ENCODE peak calls at places on chromosomes 3 and 15, in five cellular contexts. One of them, this sample, is unnamed.

GRCh38 chr3:115099115-115099884 is 47.8 kb downstream of the ZBTB20 start:
- DNase-seq in sigmoid colon: no peak
- DNase-seq in colonic mucosa: no peak
- DNase-seq in dorsolateral prefrontal cortex: no peak
- DNase-seq in CD8-positive, alpha-beta memory T cell: no peak
- DNase-seq in this sample: no peak

GRCh38 chr15:29266052-29266572 is 3.5 kb downstream of the NSMCE3 start:
- DNase-seq in dorsolateral prefrontal cortex: no peak
- DNase-seq in sigmoid colon: no peak
- DNase-seq in CD8-positive, alpha-beta memory T cell: no peak
- DNase-seq in colonic mucosa: no peak
- DNase-seq in this sample: no peak

GRCh38 chr15:79402136-79402535 is 30.0 kb upstream of the MINAR1 start:
- DNase-seq in sigmoid colon: no peak
- DNase-seq in dorsolateral prefrontal cortex: no peak
- DNase-seq in colonic mucosa: no peak
- DNase-seq in CD8-positive, alpha-beta memory T cell: no peak
- DNase-seq in this sample: no peak

GRCh38 chr3:136817448-136817847 is 1.5 kb upstream of the SLC35G2 start:
- DNase-seq in colonic mucosa: no peak
- DNase-seq in CD8-positive, alpha-beta memory T cell: no peak
- DNase-seq in dorsolateral prefrontal cortex: no peak
- DNase-seq in sigmoid colon: no peak
- DNase-seq in this sample: no peak

GRCh38 chr15:33735637-33736247 is 232.6 kb upstream of the CHRM5 start:
- DNase-seq in sigmoid colon: no peak
- DNase-seq in CD8-positive, alpha-beta memory T cell: no peak
- DNase-seq in colonic mucosa: no peak
- DNase-seq in dorsolateral prefrontal cortex: no peak
- DNase-seq in this sample: no peak

GRCh38 chr3:144521131-144521530 is 549.5 kb downstream of the DIPK2A start:
- DNase-seq in CD8-positive, alpha-beta memory T cell: no peak
- DNase-seq in dorsolateral prefrontal cortex: no peak
- DNase-seq in sigmoid colon: no peak
- DNase-seq in colonic mucosa: no peak
- DNase-seq in this sample: no peak

GRCh38 chr3:46849686-46850467 is 13.4 kb downstream of the MYL3 start:
- DNase-seq in dorsolateral prefrontal cortex: peak; percentile 37
- DNase-seq in CD8-positive, alpha-beta memory T cell: no peak
- DNase-seq in colonic mucosa: no peak
- DNase-seq in sigmoid colon: no peak
- DNase-seq in this sample: no peak

GRCh38 chr15:40252438-40253178 is 13.7 kb downstream of the PAK6 start:
- DNase-seq in CD8-positive, alpha-beta memory T cell: no peak
- DNase-seq in dorsolateral prefrontal cortex: no peak
- DNase-seq in colonic mucosa: peak; percentile 73
- DNase-seq in sigmoid colon: no peak
- DNase-seq in this sample: peak; percentile 59

GRCh38 chr3:13077431-13078157 is 4.4 kb upstream of the IQSEC1 start:
- DNase-seq in dorsolateral prefrontal cortex: peak; percentile 84
- DNase-seq in colonic mucosa: no peak
- DNase-seq in CD8-positive, alpha-beta memory T cell: no peak
- DNase-seq in sigmoid colon: no peak
- DNase-seq in this sample: peak; percentile 88

GRCh38 chr3:184629555-184630160 is 68.1 kb downstream of the EPHB3 start:
- DNase-seq in colonic mucosa: no peak
- DNase-seq in dorsolateral prefrontal cortex: no peak
- DNase-seq in CD8-positive, alpha-beta memory T cell: no peak
- DNase-seq in sigmoid colon: no peak
- DNase-seq in this sample: peak; percentile 51

GRCh38 chr3:194871143-194871863 is 185.6 kb downstream of the FAM43A start:
- DNase-seq in CD8-positive, alpha-beta memory T cell: no peak
- DNase-seq in colonic mucosa: peak; percentile 84
- DNase-seq in dorsolateral prefrontal cortex: no peak
- DNase-seq in sigmoid colon: no peak
- DNase-seq in this sample: peak; percentile 67

GRCh38 chr3:139534992-139535879 is 4.3 kb downstream of the RBP1 start:
- DNase-seq in sigmoid colon: peak; percentile 71
- DNase-seq in CD8-positive, alpha-beta memory T cell: no peak
- DNase-seq in colonic mucosa: peak; percentile 30
- DNase-seq in dorsolateral prefrontal cortex: no peak
- DNase-seq in this sample: peak; percentile 89

GRCh38 chr15:60620707-60621106 is 141.8 kb upstream of the ICE2 start:
- DNase-seq in sigmoid colon: peak; percentile 86
- DNase-seq in colonic mucosa: no peak
- DNase-seq in CD8-positive, alpha-beta memory T cell: no peak
- DNase-seq in dorsolateral prefrontal cortex: peak; percentile 45
- DNase-seq in this sample: peak; percentile 75

GRCh38 chr3:6228958-6229683 is 631.8 kb upstream of the GRM7 start:
- DNase-seq in sigmoid colon: no peak
- DNase-seq in CD8-positive, alpha-beta memory T cell: no peak
- DNase-seq in dorsolateral prefrontal cortex: no peak
- DNase-seq in colonic mucosa: no peak
- DNase-seq in this sample: no peak

GRCh38 chr15:40746916-40747418 is 8.1 kb downstream of the RMDN3 start:
- DNase-seq in dorsolateral prefrontal cortex: no peak
- DNase-seq in sigmoid colon: no peak
- DNase-seq in colonic mucosa: no peak
- DNase-seq in CD8-positive, alpha-beta memory T cell: no peak
- DNase-seq in this sample: no peak

GRCh38 chr15:82647045-82647834 is at the start of gene CPEB1:
- DNase-seq in dorsolateral prefrontal cortex: peak; percentile 84
- DNase-seq in CD8-positive, alpha-beta memory T cell: peak; percentile 55
- DNase-seq in sigmoid colon: peak; percentile 88
- DNase-seq in colonic mucosa: peak; percentile 34
- DNase-seq in this sample: peak; percentile 87

GRCh38 chr3:110815008-110815583 is 256.5 kb upstream of the NECTIN3 start:
- DNase-seq in CD8-positive, alpha-beta memory T cell: no peak
- DNase-seq in dorsolateral prefrontal cortex: no peak
- DNase-seq in sigmoid colon: no peak
- DNase-seq in colonic mucosa: no peak
- DNase-seq in this sample: no peak

GRCh38 chr15:65804252-65804931 is 12.3 kb upstream of the DENND4A start:
- DNase-seq in CD8-positive, alpha-beta memory T cell: no peak
- DNase-seq in sigmoid colon: no peak
- DNase-seq in colonic mucosa: no peak
- DNase-seq in dorsolateral prefrontal cortex: no peak
- DNase-seq in this sample: no peak

GRCh38 chr3:165192610-165193192 is 3.5 kb downstream of the SLITRK3 start:
- DNase-seq in colonic mucosa: no peak
- DNase-seq in sigmoid colon: no peak
- DNase-seq in CD8-positive, alpha-beta memory T cell: no peak
- DNase-seq in dorsolateral prefrontal cortex: no peak
- DNase-seq in this sample: no peak

GRCh38 chr3:50450135-50450911 is 53.1 kb downstream of the CACNA2D2 start:
- DNase-seq in colonic mucosa: peak; percentile 55
- DNase-seq in dorsolateral prefrontal cortex: peak; percentile 62
- DNase-seq in sigmoid colon: peak; percentile 88
- DNase-seq in CD8-positive, alpha-beta memory T cell: peak; percentile 83
- DNase-seq in this sample: peak; percentile 93

GRCh38 chr3:134029256-134029733 is 430 bp downstream of the SLCO2A1 start:
- DNase-seq in colonic mucosa: peak; percentile 17
- DNase-seq in sigmoid colon: no peak
- DNase-seq in CD8-positive, alpha-beta memory T cell: no peak
- DNase-seq in dorsolateral prefrontal cortex: no peak
- DNase-seq in this sample: no peak

GRCh38 chr3:107598926-107599754 is 76.4 kb downstream of the BBX start:
- DNase-seq in colonic mucosa: peak; percentile 68
- DNase-seq in CD8-positive, alpha-beta memory T cell: peak; percentile 51
- DNase-seq in dorsolateral prefrontal cortex: no peak
- DNase-seq in sigmoid colon: peak; percentile 70
- DNase-seq in this sample: no peak

GRCh38 chr3:195914648-195915473 is 6.5 kb upstream of the TNK2 start:
- DNase-seq in dorsolateral prefrontal cortex: peak; percentile 93
- DNase-seq in CD8-positive, alpha-beta memory T cell: peak; percentile 93
- DNase-seq in colonic mucosa: peak; percentile 94
- DNase-seq in sigmoid colon: peak; percentile 97
- DNase-seq in this sample: peak; percentile 94

GRCh38 chr15:96553931-96554330 is 223.4 kb downstream of the NR2F2 start:
- DNase-seq in sigmoid colon: no peak
- DNase-seq in colonic mucosa: no peak
- DNase-seq in dorsolateral prefrontal cortex: no peak
- DNase-seq in CD8-positive, alpha-beta memory T cell: no peak
- DNase-seq in this sample: no peak

GRCh38 chr15:64892850-64893403 is 18.8 kb upstream of the ANKDD1A start:
- DNase-seq in colonic mucosa: no peak
- DNase-seq in sigmoid colon: no peak
- DNase-seq in CD8-positive, alpha-beta memory T cell: peak; percentile 57
- DNase-seq in dorsolateral prefrontal cortex: no peak
- DNase-seq in this sample: peak; percentile 49

GRCh38 chr3:28240440-28240839 is 979 bp upstream of the CMC1 start:
- DNase-seq in dorsolateral prefrontal cortex: no peak
- DNase-seq in sigmoid colon: no peak
- DNase-seq in colonic mucosa: no peak
- DNase-seq in CD8-positive, alpha-beta memory T cell: no peak
- DNase-seq in this sample: no peak
- H3K4me3 ChIP-seq in dorsolateral prefrontal cortex: peak overlapping the region; percentile 86
- H3K4me3 ChIP-seq in sigmoid colon: no peak overlapping the region
- H3K4me3 ChIP-seq in colonic mucosa: no peak overlapping the region
- H3K4me3 ChIP-seq in CD8-positive, alpha-beta memory T cell: peak overlapping the region; percentile 78
- H3K4me3 ChIP-seq in this sample: peak overlapping the region; percentile 64

DNA sequence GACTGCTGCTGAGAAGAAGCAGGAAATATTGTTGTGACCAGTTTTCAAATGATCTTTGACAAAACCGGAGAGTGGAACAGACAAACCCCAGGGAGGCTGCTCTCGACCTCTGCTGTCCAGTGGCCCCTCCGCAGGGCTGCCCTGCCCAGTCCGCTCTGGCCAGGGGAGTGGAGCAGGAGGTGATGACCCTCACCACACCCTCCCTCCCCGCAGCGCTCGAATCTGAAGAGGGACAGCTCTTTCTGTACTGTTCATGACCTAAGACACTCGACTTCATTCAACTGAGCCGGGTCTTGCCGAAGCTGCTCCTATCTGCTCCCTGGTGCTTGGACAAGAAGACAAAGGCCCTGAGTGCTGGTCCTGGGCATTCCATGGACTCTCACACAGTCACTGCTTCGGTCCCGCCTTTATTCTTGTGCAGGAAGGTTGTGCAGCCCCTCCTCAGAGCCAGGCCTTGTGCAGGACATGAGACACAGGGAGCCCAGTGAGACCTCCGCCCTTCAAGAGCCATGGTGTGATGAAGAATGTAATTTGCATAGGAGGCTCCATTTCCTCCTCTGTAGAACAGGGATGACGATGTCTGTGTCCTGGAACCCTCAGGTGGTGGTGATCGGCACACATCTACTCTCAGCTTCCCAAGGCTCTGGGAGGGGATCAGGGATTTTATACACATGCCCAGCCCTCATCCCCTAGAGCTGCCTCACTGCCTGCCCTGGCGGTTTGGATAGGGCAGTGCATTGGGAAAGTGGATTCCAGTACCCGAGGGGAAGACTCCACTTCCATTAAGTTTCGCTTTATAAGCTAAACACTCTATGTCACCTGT is 97.1 kb upstream of the PRR20G start:
- DNase-seq in sigmoid colon: no peak
- DNase-seq in colonic mucosa: no peak
- DNase-seq in CD8-positive, alpha-beta memory T cell: no peak
- DNase-seq in dorsolateral prefrontal cortex: no peak
- DNase-seq in this sample: no peak
- H3K27me3 ChIP-seq in sigmoid colon: no peaks in the 10 kb centered on the region
- H3K27me3 ChIP-seq in colonic mucosa: no peaks in the 10 kb centered on the region
- H3K27me3 ChIP-seq in CD8-positive, alpha-beta memory T cell: no peaks in the 10 kb centered on the region
- H3K27me3 ChIP-seq in dorsolateral prefrontal cortex: no peaks in the 10 kb centered on the region
- H3K27me3 ChIP-seq in this sample: no peaks in the 10 kb centered on the region

DNA sequence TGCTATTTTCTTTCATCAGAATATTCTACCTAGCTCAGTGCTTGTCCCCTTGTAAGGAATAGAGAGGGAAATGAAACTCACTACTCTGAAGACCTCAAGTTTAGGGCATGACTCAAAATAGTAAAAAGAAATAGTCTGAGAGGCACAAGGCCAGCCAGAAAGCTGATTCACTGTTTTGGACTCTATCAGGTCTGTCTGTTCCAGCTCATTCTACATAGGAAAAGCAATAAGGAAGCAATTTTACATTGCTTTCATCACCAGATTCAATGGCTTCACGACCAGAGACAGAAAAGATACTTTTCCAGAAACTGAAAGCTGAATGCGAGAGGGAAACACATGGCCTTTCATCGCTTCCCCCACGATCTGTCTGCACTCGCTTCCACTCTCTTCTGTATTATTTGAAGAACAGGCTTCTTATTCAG is 276.0 kb downstream of the GBE1 start:
- DNase-seq in colonic mucosa: peak; percentile 25
- DNase-seq in dorsolateral prefrontal cortex: no peak
- DNase-seq in CD8-positive, alpha-beta memory T cell: no peak
- DNase-seq in sigmoid colon: no peak
- DNase-seq in this sample: peak; percentile 50
- H3K4me3 ChIP-seq in colonic mucosa: no peak overlapping the region
- H3K4me3 ChIP-seq in dorsolateral prefrontal cortex: no peak overlapping the region
- H3K4me3 ChIP-seq in CD8-positive, alpha-beta memory T cell: no peak overlapping the region
- H3K4me3 ChIP-seq in sigmoid colon: no peak overlapping the region
- H3K4me3 ChIP-seq in this sample: no peak overlapping the region

DNA sequence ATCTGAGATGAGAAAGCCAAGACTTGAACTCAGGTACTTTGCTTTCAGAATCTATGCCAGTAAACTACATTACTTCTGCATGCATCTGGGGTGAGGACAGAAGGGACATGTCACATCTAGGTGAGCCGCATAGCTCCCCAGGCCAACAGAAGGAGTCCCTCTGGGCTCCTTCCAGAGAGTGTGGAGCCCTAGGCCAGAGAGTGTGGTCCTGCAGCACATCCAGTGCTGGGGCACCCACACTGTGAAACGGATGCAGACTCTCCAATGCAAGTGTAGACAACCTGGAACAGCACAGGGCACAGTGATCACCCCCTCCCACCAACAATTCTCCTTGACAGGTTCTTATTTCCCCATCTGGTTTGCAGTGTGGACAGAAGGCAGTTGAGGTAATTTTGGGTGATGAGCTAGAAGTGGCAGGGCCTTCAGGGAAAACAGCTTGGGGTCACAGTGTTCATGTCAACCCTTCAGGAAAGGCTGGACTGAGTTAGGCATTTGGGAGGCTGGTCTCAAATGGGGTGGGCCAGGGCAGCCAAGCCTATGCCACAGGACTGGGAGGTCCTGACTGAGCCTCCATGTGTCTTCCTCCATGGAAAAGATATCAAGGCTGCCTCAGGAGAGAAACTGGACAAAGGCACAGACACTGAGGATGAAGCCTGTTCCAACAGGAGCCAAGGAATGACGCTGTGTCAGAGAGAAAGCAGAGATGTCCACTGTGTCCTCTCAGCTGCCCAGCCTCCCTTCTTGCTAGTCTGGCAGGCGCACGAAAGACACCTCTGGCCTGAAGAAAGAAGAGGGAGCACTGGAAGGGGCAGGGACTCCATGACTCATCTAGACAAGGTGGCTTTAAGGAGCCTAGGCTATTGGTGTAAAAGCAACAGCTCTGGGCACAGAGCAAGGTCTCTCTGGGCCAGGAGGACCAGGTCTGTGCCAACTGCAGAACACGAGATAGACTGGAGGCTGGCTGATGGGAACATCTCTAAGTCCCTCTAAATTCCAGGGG is 1.7 kb downstream of the PLCD1 start:
- DNase-seq in sigmoid colon: no peak
- DNase-seq in colonic mucosa: no peak
- DNase-seq in dorsolateral prefrontal cortex: no peak
- DNase-seq in CD8-positive, alpha-beta memory T cell: no peak
- DNase-seq in this sample: no peak
- H3K27me3 ChIP-seq in sigmoid colon: no peaks in the 10 kb centered on the region
- H3K27me3 ChIP-seq in colonic mucosa: peaks cover 5% of the 10 kb centered on the region
- H3K27me3 ChIP-seq in dorsolateral prefrontal cortex: no peaks in the 10 kb centered on the region
- H3K27me3 ChIP-seq in CD8-positive, alpha-beta memory T cell: peaks cover 8% of the 10 kb centered on the region
- H3K27me3 ChIP-seq in this sample: no peaks in the 10 kb centered on the region

This sample was measured in aorta.